ENCODE peak calls at places on chromosome 21, in eight cellular contexts. L is head of caudate nucleus; C is GDM1; B is skeletal muscle cell; V is neuronal stem cell; U is NCI-H1092; F is activated CD8-positive, alpha-beta memory T cell treated with anti-CD3 and anti-CD28 coated beads for 4 hours; S is cardiac muscle cell. N is an unnamed sample.

GRCh38 chr21:45050786-45051489 is 23.4 kb upstream of the ADARB1 start:
- DNase-seq in S (peak), B (peak), F (no peak), C (no peak), U (no peak), L (no peak), V (no peak), N (no peak)

GRCh38 chr21:26966978-26967913 is at the start of gene ADAMTS5:
- DNase-seq in S (peak), B (peak), L (no peak), U (no peak), V (peak), C (no peak), F (no peak), N (no peak)

GRCh38 chr21:35006248-35006647 is 42.9 kb downstream of the RUNX1 start:
- DNase-seq in U (no peak), B (no peak), S (no peak), V (no peak), C (no peak), L (no peak), F (no peak), N (no peak)

GRCh38 chr21:44399151-44399954 is 45.9 kb downstream of the TRPM2 start:
- DNase-seq in B (no peak), V (no peak), L (no peak), F (no peak), C (no peak), U (no peak), S (no peak), N (no peak)

GRCh38 chr21:34091032-34091431 is 17.7 kb downstream of the MRPS6 start:
- DNase-seq in B (no peak), F (no peak), U (no peak), S (no peak), V (no peak), L (no peak), C (no peak), N (no peak)

GRCh38 chr21:45406801-45407628 is 2.0 kb downstream of the COL18A1 start:
- DNase-seq in S (no peak), V (no peak), B (no peak), L (no peak), F (no peak), C (no peak), U (no peak), N (no peak)

GRCh38 chr21:39840373-39841097 is 26.7 kb upstream of the PCP4 start:
- DNase-seq in V (no peak), B (no peak), S (no peak), L (no peak), C (no peak), U (peak), F (no peak), N (no peak)

GRCh38 chr21:29664615-29665014 is 275.2 kb downstream of the GRIK1 start:
- DNase-seq in C (no peak), B (no peak), V (no peak), U (no peak), F (no peak), S (no peak), L (no peak), N (no peak)

GRCh38 chr21:44653656-44654575 is 543 bp downstream of the KRTAP12-4 start:
- DNase-seq in V (no peak), C (no peak), L (no peak), F (no peak), U (peak), B (no peak), S (no peak), N (peak)

GRCh38 chr21:33780631-33781030 is 135.0 kb downstream of the ATP5PO start:
- DNase-seq in B (no peak), C (no peak), S (peak), F (no peak), U (no peak), V (no peak), L (no peak), N (no peak)

GRCh38 chr21:40901690-40902089 is 54.7 kb upstream of the DSCAM start:
- DNase-seq in B (no peak), C (no peak), S (no peak), F (no peak), V (no peak), U (peak), L (no peak), N (no peak)

GRCh38 chr21:41605178-41605933 is 97.4 kb upstream of the TMPRSS2 start:
- DNase-seq in B (no peak), U (peak), F (no peak), C (no peak), L (no peak), V (no peak), S (no peak), N (no peak)

GRCh38 chr21:44530221-44530902 is 9.6 kb downstream of the KRTAP10-1 start:
- DNase-seq in B (no peak), L (no peak), C (no peak), V (no peak), F (no peak), S (no peak), U (no peak), N (no peak)

GRCh38 chr21:44574457-44575306 is 1.2 kb downstream of the KRTAP10-4 start:
- DNase-seq in S (no peak), U (no peak), L (no peak), V (no peak), F (no peak), B (no peak), C (no peak), N (no peak)

GRCh38 chr21:35635261-35635660 is 425.1 kb downstream of the SETD4 start:
- DNase-seq in B (peak), C (no peak), U (no peak), L (no peak), S (peak), V (no peak), F (no peak), N (no peak)

GRCh38 chr21:33544451-33544850 is 1.6 kb downstream of the SON start:
- DNase-seq in F (no peak), L (no peak), S (no peak), U (no peak), B (no peak), V (no peak), C (no peak), N (no peak)

GRCh38 chr21:28771790-28772501 is 220.7 kb downstream of the LTN1 start:
- DNase-seq in S (peak), B (peak), V (no peak), F (no peak), L (no peak), C (no peak), U (no peak), N (no peak)

GRCh38 chr21:34795152-34796141 is 126.7 kb downstream of the CLIC6 start:
- DNase-seq in L (no peak), C (no peak), V (no peak), S (peak), U (no peak), F (no peak), B (peak), N (no peak)

GRCh38 chr21:17513214-17514123 is 626 bp downstream of the CXADR start:
- DNase-seq in F (no peak), V (peak), U (no peak), L (no peak), C (no peak), B (no peak), S (peak), N (no peak)

GRCh38 chr21:32770514-32771133 is 931 bp downstream of the PAXBP1 start:
- DNase-seq in C (no peak), U (no peak), B (no peak), L (no peak), S (no peak), F (no peak), V (peak), N (no peak)

GRCh38 chr21:15250384-15250783 is 185.6 kb upstream of the NRIP1 start:
- DNase-seq in C (no peak), F (no peak), S (no peak), U (no peak), V (no peak), B (no peak), L (no peak), N (no peak)

GRCh38 chr21:42256316-42256715 is 37.4 kb downstream of the ABCG1 start:
- DNase-seq in V (no peak), B (no peak), L (no peak), S (no peak), C (no peak), U (no peak), F (no peak), N (no peak)

GRCh38 chr21:44071359-44072104 is 35.7 kb upstream of the PWP2 start:
- DNase-seq in C (no peak), B (no peak), V (no peak), L (no peak), S (no peak), U (no peak), F (no peak), N (no peak)